ENCODE peak calls at places on chromosomes 2 and 18, in eight cellular contexts. One of them, this sample, is unnamed.

GRCh38 chr2:885230-886071 is 65.2 kb upstream of the SNTG2 start:
- DNase-seq in breast epithelium: no peak
- DNase-seq in sigmoid colon: no peak
- DNase-seq in transverse colon: no peak
- DNase-seq in esophagus squamous epithelium: no peak
- DNase-seq in CD4-positive, alpha-beta T cell: no peak
- DNase-seq in WERI-Rb-1: no peak
- DNase-seq in upper lobe of right lung: peak
- DNase-seq in this sample: no peak

GRCh38 chr2:88735133-88735532 is 43.7 kb downstream of the RPIA start:
- DNase-seq in sigmoid colon: no peak
- DNase-seq in upper lobe of right lung: no peak
- DNase-seq in esophagus squamous epithelium: no peak
- DNase-seq in CD4-positive, alpha-beta T cell: no peak
- DNase-seq in breast epithelium: no peak
- DNase-seq in transverse colon: no peak
- DNase-seq in WERI-Rb-1: no peak
- DNase-seq in this sample: no peak

GRCh38 chr18:49015886-49016647 is 65.3 kb upstream of the SMAD7 start:
- DNase-seq in sigmoid colon: peak
- DNase-seq in WERI-Rb-1: peak
- DNase-seq in breast epithelium: peak
- DNase-seq in upper lobe of right lung: peak
- DNase-seq in CD4-positive, alpha-beta T cell: no peak
- DNase-seq in transverse colon: no peak
- DNase-seq in esophagus squamous epithelium: no peak
- DNase-seq in this sample: no peak

GRCh38 chr2:223674998-223675609 is 72.9 kb upstream of the SCG2 start:
- DNase-seq in transverse colon: no peak
- DNase-seq in breast epithelium: no peak
- DNase-seq in upper lobe of right lung: no peak
- DNase-seq in esophagus squamous epithelium: no peak
- DNase-seq in sigmoid colon: no peak
- DNase-seq in CD4-positive, alpha-beta T cell: no peak
- DNase-seq in WERI-Rb-1: peak
- DNase-seq in this sample: no peak

GRCh38 chr2:227460079-227460485 is 11.9 kb upstream of the AGFG1 start:
- DNase-seq in upper lobe of right lung: no peak
- DNase-seq in WERI-Rb-1: no peak
- DNase-seq in CD4-positive, alpha-beta T cell: peak
- DNase-seq in esophagus squamous epithelium: no peak
- DNase-seq in transverse colon: no peak
- DNase-seq in breast epithelium: no peak
- DNase-seq in sigmoid colon: no peak
- DNase-seq in this sample: no peak

GRCh38 chr2:238143239-238143951 is 4.9 kb downstream of the KLHL30 start:
- DNase-seq in sigmoid colon: no peak
- DNase-seq in transverse colon: no peak
- DNase-seq in breast epithelium: no peak
- DNase-seq in upper lobe of right lung: no peak
- DNase-seq in CD4-positive, alpha-beta T cell: no peak
- DNase-seq in esophagus squamous epithelium: no peak
- DNase-seq in WERI-Rb-1: no peak
- DNase-seq in this sample: no peak

GRCh38 chr2:101658387-101658786 is 39.1 kb upstream of the MAP4K4 start:
- DNase-seq in esophagus squamous epithelium: no peak
- DNase-seq in WERI-Rb-1: no peak
- DNase-seq in sigmoid colon: no peak
- DNase-seq in upper lobe of right lung: no peak
- DNase-seq in transverse colon: no peak
- DNase-seq in CD4-positive, alpha-beta T cell: no peak
- DNase-seq in breast epithelium: no peak
- DNase-seq in this sample: no peak

GRCh38 chr2:8882094-8882493 is 44.7 kb upstream of the KIDINS220 start:
- DNase-seq in breast epithelium: no peak
- DNase-seq in CD4-positive, alpha-beta T cell: no peak
- DNase-seq in WERI-Rb-1: peak
- DNase-seq in transverse colon: peak
- DNase-seq in sigmoid colon: no peak
- DNase-seq in upper lobe of right lung: no peak
- DNase-seq in esophagus squamous epithelium: no peak
- DNase-seq in this sample: no peak

GRCh38 chr2:12602661-12603060 is 114.1 kb upstream of the TRIB2 start:
- DNase-seq in CD4-positive, alpha-beta T cell: no peak
- DNase-seq in WERI-Rb-1: no peak
- DNase-seq in transverse colon: no peak
- DNase-seq in esophagus squamous epithelium: no peak
- DNase-seq in upper lobe of right lung: no peak
- DNase-seq in breast epithelium: no peak
- DNase-seq in sigmoid colon: no peak
- DNase-seq in this sample: no peak

GRCh38 chr18:23236876-23237468 is 101.7 kb downstream of the CABLES1 start:
- DNase-seq in transverse colon: no peak
- DNase-seq in CD4-positive, alpha-beta T cell: no peak
- DNase-seq in upper lobe of right lung: no peak
- DNase-seq in breast epithelium: no peak
- DNase-seq in WERI-Rb-1: no peak
- DNase-seq in sigmoid colon: no peak
- DNase-seq in esophagus squamous epithelium: no peak
- DNase-seq in this sample: no peak

GRCh38 chr18:23239350-23239692 is 104.0 kb downstream of the CABLES1 start:
- DNase-seq in upper lobe of right lung: no peak
- DNase-seq in esophagus squamous epithelium: no peak
- DNase-seq in transverse colon: no peak
- DNase-seq in sigmoid colon: no peak
- DNase-seq in WERI-Rb-1: no peak
- DNase-seq in CD4-positive, alpha-beta T cell: no peak
- DNase-seq in breast epithelium: no peak
- DNase-seq in this sample: no peak

GRCh38 chr18:23238152-23238531 is 102.9 kb downstream of the CABLES1 start:
- DNase-seq in transverse colon: peak
- DNase-seq in sigmoid colon: peak
- DNase-seq in WERI-Rb-1: no peak
- DNase-seq in esophagus squamous epithelium: no peak
- DNase-seq in breast epithelium: peak
- DNase-seq in upper lobe of right lung: no peak
- DNase-seq in CD4-positive, alpha-beta T cell: no peak
- DNase-seq in this sample: no peak

GRCh38 chr18:23238651-23239349 is 103.5 kb downstream of the CABLES1 start:
- DNase-seq in breast epithelium: peak
- DNase-seq in esophagus squamous epithelium: no peak
- DNase-seq in WERI-Rb-1: no peak
- DNase-seq in CD4-positive, alpha-beta T cell: no peak
- DNase-seq in transverse colon: no peak
- DNase-seq in sigmoid colon: no peak
- DNase-seq in upper lobe of right lung: no peak
- DNase-seq in this sample: no peak

GRCh38 chr18:23237524-23238151 is 102.4 kb downstream of the CABLES1 start:
- DNase-seq in CD4-positive, alpha-beta T cell: peak
- DNase-seq in transverse colon: peak
- DNase-seq in breast epithelium: peak
- DNase-seq in upper lobe of right lung: peak
- DNase-seq in sigmoid colon: peak
- DNase-seq in esophagus squamous epithelium: no peak
- DNase-seq in WERI-Rb-1: no peak
- DNase-seq in this sample: peak
- TF ChIP-seq CTCF in CD4-positive, alpha-beta T cell: no peak
- TF ChIP-seq CTCF in transverse colon: peak
- TF ChIP-seq CTCF in breast epithelium: peak
- TF ChIP-seq CTCF in upper lobe of right lung: peak
- TF ChIP-seq CTCF in sigmoid colon: peak
- TF ChIP-seq CTCF in esophagus squamous epithelium: no peak
- TF ChIP-seq CTCF in WERI-Rb-1: peak
- TF ChIP-seq CTCF in this sample: no peak

DNA sequence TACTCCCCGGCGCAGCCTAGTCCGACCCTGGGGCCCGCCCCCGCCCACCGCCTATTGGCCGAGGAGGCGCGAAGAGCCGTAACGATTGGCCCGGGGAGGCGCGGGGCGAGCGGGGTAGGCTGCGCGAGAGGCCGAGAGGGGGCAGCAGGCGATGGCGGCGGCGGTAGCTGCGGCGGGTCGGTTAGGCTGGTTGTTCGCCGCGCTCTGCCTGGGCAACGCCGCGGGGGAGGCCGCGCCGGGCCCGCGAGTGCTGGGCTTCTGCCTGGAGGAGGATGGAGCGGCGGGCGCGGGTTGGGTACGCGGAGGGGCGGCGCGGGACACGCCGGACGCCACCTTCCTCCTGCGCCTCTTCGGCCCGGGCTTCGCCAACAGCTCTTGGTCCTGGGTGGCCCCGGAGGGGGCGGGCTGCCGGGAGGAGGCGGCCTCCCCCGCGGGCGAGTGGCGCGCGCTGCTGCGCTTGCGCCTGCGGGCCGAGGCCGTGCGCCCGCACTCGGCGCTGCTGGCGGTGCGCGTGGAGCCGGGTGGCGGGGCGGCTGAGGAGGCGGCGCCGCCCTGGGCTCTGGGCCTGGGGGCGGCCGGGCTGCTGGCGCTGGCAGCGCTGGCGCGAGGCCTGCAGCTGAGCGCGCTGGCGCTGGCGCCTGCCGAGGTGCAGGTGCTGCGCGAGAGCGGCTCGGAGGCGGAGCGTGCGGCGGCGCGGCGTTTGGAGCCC is at the start of gene CNNM3:
- DNase-seq in WERI-Rb-1: peak
- DNase-seq in esophagus squamous epithelium: peak
- DNase-seq in transverse colon: peak
- DNase-seq in CD4-positive, alpha-beta T cell: peak
- DNase-seq in breast epithelium: peak
- DNase-seq in sigmoid colon: peak
- DNase-seq in upper lobe of right lung: peak
- DNase-seq in this sample: peak
- H3K27ac ChIP-seq in WERI-Rb-1: peak
- H3K27ac ChIP-seq in esophagus squamous epithelium: peak
- H3K27ac ChIP-seq in transverse colon: peak
- H3K27ac ChIP-seq in CD4-positive, alpha-beta T cell: peak
- H3K27ac ChIP-seq in breast epithelium: peak
- H3K27ac ChIP-seq in sigmoid colon: peak
- H3K27ac ChIP-seq in upper lobe of right lung: peak
- H3K27ac ChIP-seq in this sample: peak

DNA sequence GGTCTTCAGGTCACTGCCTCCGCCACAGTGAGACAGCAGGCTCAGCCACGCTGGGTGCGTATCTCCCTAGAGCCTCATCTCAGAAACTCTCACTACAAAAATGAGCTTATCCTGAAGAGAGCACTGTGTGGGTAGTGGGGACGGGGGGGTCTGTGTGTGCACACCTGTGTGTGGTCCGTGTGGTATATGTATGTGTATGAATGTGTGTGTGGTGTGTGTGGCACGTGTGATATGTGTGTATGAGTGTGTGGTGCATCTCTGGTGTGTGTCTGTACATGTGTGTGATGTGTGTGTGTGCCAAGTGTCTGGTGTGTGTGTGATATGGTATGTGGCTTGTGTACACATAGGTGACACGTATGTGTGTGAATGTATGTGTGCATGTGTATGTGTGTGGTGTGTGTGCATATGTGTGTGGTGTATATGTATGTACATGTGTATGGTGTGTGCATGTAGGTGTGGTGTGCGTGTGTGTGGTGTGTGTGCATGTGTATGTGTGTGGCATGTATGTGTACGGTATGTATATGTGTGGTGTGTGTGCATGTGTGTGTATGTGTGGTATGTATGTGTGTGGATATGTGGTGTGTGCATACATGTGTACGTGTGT is 332.2 kb downstream of the EIPR1 start:
- DNase-seq in transverse colon: no peak
- DNase-seq in WERI-Rb-1: no peak
- DNase-seq in sigmoid colon: no peak
- DNase-seq in breast epithelium: no peak
- DNase-seq in esophagus squamous epithelium: no peak
- DNase-seq in upper lobe of right lung: no peak
- DNase-seq in CD4-positive, alpha-beta T cell: no peak
- DNase-seq in this sample: no peak
- TF ChIP-seq CTCF in transverse colon: no peak
- TF ChIP-seq CTCF in WERI-Rb-1: no peak
- TF ChIP-seq CTCF in sigmoid colon: no peak
- TF ChIP-seq CTCF in breast epithelium: no peak
- TF ChIP-seq CTCF in esophagus squamous epithelium: no peak
- TF ChIP-seq CTCF in upper lobe of right lung: no peak
- TF ChIP-seq CTCF in CD4-positive, alpha-beta T cell: no peak
- TF ChIP-seq CTCF in this sample: no peak

DNA sequence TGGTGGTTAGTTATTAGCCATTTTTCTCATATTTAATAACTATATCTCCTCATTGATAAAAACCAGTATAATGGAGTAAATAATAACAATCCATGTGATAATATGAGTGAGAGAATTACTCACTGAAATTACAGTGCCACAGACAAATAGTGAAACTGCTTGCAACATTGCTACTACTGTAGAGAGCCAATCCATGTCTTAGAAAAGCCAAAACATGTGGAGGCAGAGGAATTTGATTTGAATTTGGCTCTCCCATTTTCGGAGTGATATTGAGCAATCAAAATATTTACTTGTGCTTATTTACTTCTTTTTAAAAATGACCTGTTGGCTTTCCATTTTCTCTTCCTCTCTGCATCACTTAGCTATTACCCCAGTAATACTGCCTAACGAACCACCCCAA is 288.3 kb upstream of the TCF4 start:
- DNase-seq in esophagus squamous epithelium: no peak
- DNase-seq in transverse colon: no peak
- DNase-seq in breast epithelium: no peak
- DNase-seq in WERI-Rb-1: no peak
- DNase-seq in CD4-positive, alpha-beta T cell: no peak
- DNase-seq in upper lobe of right lung: no peak
- DNase-seq in sigmoid colon: no peak
- DNase-seq in this sample: no peak
- H3K27ac ChIP-seq in esophagus squamous epithelium: no peak
- H3K27ac ChIP-seq in transverse colon: no peak
- H3K27ac ChIP-seq in breast epithelium: no peak
- H3K27ac ChIP-seq in WERI-Rb-1: no peak
- H3K27ac ChIP-seq in CD4-positive, alpha-beta T cell: no peak
- H3K27ac ChIP-seq in upper lobe of right lung: no peak
- H3K27ac ChIP-seq in sigmoid colon: no peak
- H3K27ac ChIP-seq in this sample: no peak

GRCh38 chr2:121476714-121477113 is 54.0 kb upstream of the RNU4ATAC start:
- DNase-seq in transverse colon: no peak
- DNase-seq in upper lobe of right lung: no peak
- DNase-seq in breast epithelium: no peak
- DNase-seq in sigmoid colon: no peak
- DNase-seq in WERI-Rb-1: no peak
- DNase-seq in CD4-positive, alpha-beta T cell: no peak
- DNase-seq in esophagus squamous epithelium: no peak
- DNase-seq in this sample: no peak

GRCh38 chr2:121483021-121483420 is 47.7 kb upstream of the RNU4ATAC start:
- DNase-seq in CD4-positive, alpha-beta T cell: no peak
- DNase-seq in sigmoid colon: no peak
- DNase-seq in breast epithelium: no peak
- DNase-seq in transverse colon: no peak
- DNase-seq in upper lobe of right lung: no peak
- DNase-seq in esophagus squamous epithelium: no peak
- DNase-seq in WERI-Rb-1: no peak
- DNase-seq in this sample: no peak

GRCh38 chr2:121478996-121479735 is 51.5 kb upstream of the RNU4ATAC start:
- DNase-seq in WERI-Rb-1: no peak
- DNase-seq in sigmoid colon: no peak
- DNase-seq in transverse colon: no peak
- DNase-seq in esophagus squamous epithelium: no peak
- DNase-seq in breast epithelium: no peak
- DNase-seq in CD4-positive, alpha-beta T cell: no peak
- DNase-seq in upper lobe of right lung: no peak
- DNase-seq in this sample: no peak

GRCh38 chr2:121480826-121481225 is 49.9 kb upstream of the RNU4ATAC start:
- DNase-seq in transverse colon: no peak
- DNase-seq in breast epithelium: no peak
- DNase-seq in WERI-Rb-1: no peak
- DNase-seq in CD4-positive, alpha-beta T cell: no peak
- DNase-seq in sigmoid colon: peak
- DNase-seq in esophagus squamous epithelium: no peak
- DNase-seq in upper lobe of right lung: no peak
- DNase-seq in this sample: no peak

GRCh38 chr2:121479882-121480522 is 50.7 kb upstream of the RNU4ATAC start:
- DNase-seq in breast epithelium: no peak
- DNase-seq in WERI-Rb-1: peak
- DNase-seq in transverse colon: peak
- DNase-seq in sigmoid colon: no peak
- DNase-seq in esophagus squamous epithelium: no peak
- DNase-seq in CD4-positive, alpha-beta T cell: no peak
- DNase-seq in upper lobe of right lung: no peak
- DNase-seq in this sample: no peak
- TF ChIP-seq CTCF in breast epithelium: no peak
- TF ChIP-seq CTCF in WERI-Rb-1: peak
- TF ChIP-seq CTCF in transverse colon: peak
- TF ChIP-seq CTCF in sigmoid colon: no peak
- TF ChIP-seq CTCF in esophagus squamous epithelium: no peak
- TF ChIP-seq CTCF in CD4-positive, alpha-beta T cell: no peak
- TF ChIP-seq CTCF in upper lobe of right lung: no peak
- TF ChIP-seq CTCF in this sample: no peak

This sample was measured in dorsolateral prefrontal cortex.